ENCODE peak calls at places on chromosomes 6 and 20, in ten cellular contexts. U is activated CD4-positive, alpha-beta memory T cell treated with anti-CD3 and anti-CD28 coated beads, Interleukin-2, amount 10 ng/mL, durations not matched to agents 7 days and 5 days; M is activated CD4-positive, alpha-beta T cell treated with anti-CD3 and anti-CD28 coated beads, Interleukin-2, amount 50 U/mL, for 48 hours; G is AG08395; K is posterior cingulate gyrus; N is uterus; I is CD8-positive, alpha-beta memory T cell; V is EH; Q is coronary artery; D is H54. W is an unnamed sample.

GRCh38 chr6:105179244-105180065 is at the start of gene POPDC3:
- DNase-seq in U (no peak), G (peak; percentile 30), M (peak; percentile 9), D (no peak), V (peak; percentile 59), I (no peak), N (no peak), K (no peak), Q (no peak), W (peak; percentile 75)

GRCh38 chr20:39674842-39675241 is 712.7 kb downstream of the DHX35 start:
- DNase-seq in G (no peak), N (no peak), V (no peak), Q (no peak), K (no peak), D (no peak), M (no peak), I (no peak), U (no peak), W (no peak)

GRCh38 chr6:42484261-42484660 is 32.5 kb upstream of the TRERF1 start:
- DNase-seq in K (no peak), N (no peak), I (no peak), V (no peak), Q (no peak), D (no peak), M (no peak), U (no peak), G (no peak), W (no peak)

GRCh38 chr6:136921936-136922679 is at the start of gene SLC35D3:
- DNase-seq in U (no peak), K (peak; percentile 23), V (peak; percentile 20), N (no peak), M (peak; percentile 39), G (peak; percentile 15), Q (no peak), I (no peak), D (no peak), W (peak; percentile 28)

GRCh38 chr6:136774228-136775041 is 17.8 kb downstream of the MAP3K5 start:
- DNase-seq in D (no peak), I (no peak), V (peak; percentile 82), G (peak; percentile 41), K (no peak), U (no peak), N (no peak), Q (no peak), M (no peak), W (peak; percentile 73)

GRCh38 chr20:32743237-32744112 is at the start of gene COMMD7:
- DNase-seq in N (no peak), I (peak; percentile 70), K (peak; percentile 57), M (peak; percentile 86), V (peak; percentile 66), Q (peak; percentile 77), D (no peak), U (peak; percentile 83), G (peak; percentile 43), W (peak; percentile 72)

GRCh38 chr6:139364302-139364981 is 10.0 kb downstream of the CITED2 start:
- DNase-seq in D (no peak), U (no peak), M (no peak), K (no peak), V (peak; percentile 69), N (no peak), I (no peak), Q (no peak), G (peak; percentile 56), W (peak; percentile 71)

GRCh38 chr6:142746524-142746923 is 198.5 kb downstream of the HIVEP2 start:
- DNase-seq in I (peak; percentile 57), M (peak; percentile 18), D (no peak), K (no peak), N (no peak), Q (no peak), U (peak; percentile 30), G (no peak), V (peak; percentile 39), W (peak; percentile 63)

GRCh38 chr20:37239026-37239451 is 22.6 kb downstream of the GHRH start:
- DNase-seq in I (no peak), V (no peak), K (no peak), M (no peak), D (no peak), Q (no peak), U (no peak), G (no peak), N (no peak), W (no peak)

GRCh38 chr6:27667651-27668441 is 194.9 kb upstream of the ZNF184 start:
- DNase-seq in K (no peak), V (no peak), N (no peak), U (no peak), D (no peak), I (no peak), M (no peak), Q (no peak), G (no peak), W (peak; percentile 33)

GRCh38 chr20:21682576-21682975 is 22.9 kb upstream of the PAX1 start:
- DNase-seq in V (no peak), D (no peak), K (no peak), Q (no peak), N (no peak), I (no peak), U (no peak), M (no peak), G (no peak), W (no peak)

GRCh38 chr6:66522864-66523263 is 815.8 kb upstream of the EYS start:
- DNase-seq in D (no peak), V (no peak), I (no peak), Q (no peak), N (no peak), M (no peak), G (no peak), K (no peak), U (no peak), W (no peak)

GRCh38 chr6:134707342-134707982 is 242.4 kb downstream of the ALDH8A1 start:
- DNase-seq in I (no peak), M (no peak), V (peak; percentile 70), G (no peak), D (no peak), Q (no peak), U (no peak), N (no peak), K (no peak), W (peak; percentile 10)

GRCh38 chr20:45368221-45368980 is 5.4 kb downstream of the SYS1 start:
- DNase-seq in I (peak; percentile 63), K (no peak), Q (no peak), N (no peak), U (peak; percentile 61), D (no peak), M (no peak), G (no peak), V (no peak), W (no peak)

GRCh38 chr6:24833711-24834386 is 35.1 kb upstream of the ARMH2 start:
- DNase-seq in V (no peak), U (no peak), G (no peak), I (no peak), M (no peak), K (no peak), D (no peak), Q (no peak), N (no peak), W (no peak)

GRCh38 chr6:39260451-39260850 is 31.2 kb upstream of the KCNK5 start:
- DNase-seq in U (no peak), I (no peak), G (no peak), N (no peak), M (no peak), Q (no peak), D (no peak), V (no peak), K (no peak), W (peak; percentile 29)

GRCh38 chr20:57664476-57664875 is 44.2 kb upstream of the ZBP1 start:
- DNase-seq in U (no peak), K (peak; percentile 12), D (no peak), Q (no peak), V (no peak), M (no peak), G (no peak), N (peak; percentile 13), I (peak; percentile 24), W (no peak)

GRCh38 chr6:122145741-122146240 is 253.7 kb upstream of the HSF2 start:
- DNase-seq in G (no peak), U (no peak), D (no peak), K (no peak), I (no peak), Q (no peak), V (no peak), N (no peak), M (no peak), W (no peak)

GRCh38 chr20:60123652-60124051 is 165.4 kb downstream of the CDH26 start:
- DNase-seq in V (no peak), Q (no peak), N (no peak), K (no peak), G (no peak), D (no peak), I (no peak), M (no peak), U (no peak), W (no peak)

GRCh38 chr6:152734630-152735029 is 16.0 kb upstream of the VIP start:
- DNase-seq in K (no peak), D (no peak), Q (no peak), N (no peak), I (no peak), G (no peak), V (no peak), U (no peak), M (no peak), W (no peak)

GRCh38 chr20:330233-331149 is 5.1 kb downstream of the SOX12 start:
- DNase-seq in I (peak; percentile 78), U (peak; percentile 67), N (peak; percentile 67), V (peak; percentile 75), Q (no peak), M (peak; percentile 65), G (peak; percentile 78), K (no peak), D (peak; percentile 72), W (peak; percentile 83)

GRCh38 chr6:112044856-112045255 is 9.0 kb upstream of the CCN6 start:
- DNase-seq in Q (no peak), M (no peak), V (peak; percentile 99), D (no peak), N (peak; percentile 61), G (peak; percentile 83), I (no peak), U (no peak), K (no peak), W (peak; percentile 76)

GRCh38 chr6:41280658-41281057 is 5.8 kb downstream of the TREM1 start:
- DNase-seq in D (no peak), I (no peak), Q (no peak), V (no peak), K (no peak), G (no peak), U (no peak), M (no peak), N (no peak), W (no peak)

GRCh38 chr20:48467622-48468021 is 360.2 kb downstream of the PREX1 start:
- DNase-seq in N (no peak), D (no peak), U (peak; percentile 49), M (peak; percentile 8), G (no peak), K (no peak), V (peak; percentile 11), I (no peak), Q (no peak), W (peak; percentile 6)

GRCh38 chr20:53655909-53656652 is 62.4 kb upstream of the ZNF217 start:
- DNase-seq in U (no peak), K (no peak), Q (no peak), M (no peak), D (no peak), I (no peak), G (peak; percentile 24), N (no peak), V (peak; percentile 78), W (peak; percentile 59)

GRCh38 chr6:121335111-121336008 is 1.1 kb upstream of the TBC1D32 start:
- DNase-seq in N (no peak), I (no peak), D (no peak), U (no peak), V (no peak), M (no peak), G (peak; percentile 5), Q (no peak), K (no peak), W (peak; percentile 6)

GRCh38 chr6:47787620-47788497 is 6.0 kb downstream of the OPN5 start:
- DNase-seq in N (no peak), V (peak; percentile 47), U (peak; percentile 58), D (peak; percentile 30), K (peak; percentile 46), G (peak; percentile 54), M (peak; percentile 57), Q (no peak), I (peak; percentile 62), W (peak; percentile 66)

GRCh38 chr6:75279418-75279817 is 5.2 kb downstream of the TMEM30A start:
- DNase-seq in N (no peak), V (no peak), K (no peak), Q (no peak), U (no peak), D (no peak), G (no peak), M (no peak), I (no peak), W (no peak)

W was measured in ELR.